ENCODE peak calls at places on chromosomes 16 and 17, in five cellular contexts. One of them, this sample, is unnamed.

GRCh38 chr17:50863221-50863843 is 2.8 kb downstream of the TOB1 start:
- DNase-seq in NCI-H187: no peak
- DNase-seq in activated CD4-positive, CD25-positive, alpha-beta regulatory T cell: no peak
- DNase-seq in pancreas: no peak
- DNase-seq in activated T-helper 1 cell treated with anti-CD3 and anti-CD28 coated beads, Interleukin-12 subunit alpha, Interleukin-12 subunit beta, Interleukin-2, Interleukin-4 antibody, amounts not matched to agents 30 ng/mL and 10 ng/mL and 1 ng/mL, durations not matched to agents 14 hours and 24 hours and 36 hours: peak; percentile 8
- DNase-seq in this sample: peak; percentile 57

GRCh38 chr17:27496501-27496943 is 40.3 kb downstream of the KSR1 start:
- DNase-seq in pancreas: peak; percentile 87
- DNase-seq in activated CD4-positive, CD25-positive, alpha-beta regulatory T cell: no peak
- DNase-seq in NCI-H187: no peak
- DNase-seq in activated T-helper 1 cell treated with anti-CD3 and anti-CD28 coated beads, Interleukin-12 subunit alpha, Interleukin-12 subunit beta, Interleukin-2, Interleukin-4 antibody, amounts not matched to agents 30 ng/mL and 10 ng/mL and 1 ng/mL, durations not matched to agents 14 hours and 24 hours and 36 hours: no peak
- DNase-seq in this sample: peak; percentile 38

GRCh38 chr17:10127819-10128375 is 70.5 kb downstream of the GAS7 start:
- DNase-seq in NCI-H187: no peak
- DNase-seq in activated T-helper 1 cell treated with anti-CD3 and anti-CD28 coated beads, Interleukin-12 subunit alpha, Interleukin-12 subunit beta, Interleukin-2, Interleukin-4 antibody, amounts not matched to agents 30 ng/mL and 10 ng/mL and 1 ng/mL, durations not matched to agents 14 hours and 24 hours and 36 hours: no peak
- DNase-seq in pancreas: peak; percentile 67
- DNase-seq in activated CD4-positive, CD25-positive, alpha-beta regulatory T cell: no peak
- DNase-seq in this sample: peak; percentile 57

GRCh38 chr17:82924812-82925211 is 85.0 kb upstream of the ZNF750 start:
- DNase-seq in activated T-helper 1 cell treated with anti-CD3 and anti-CD28 coated beads, Interleukin-12 subunit alpha, Interleukin-12 subunit beta, Interleukin-2, Interleukin-4 antibody, amounts not matched to agents 30 ng/mL and 10 ng/mL and 1 ng/mL, durations not matched to agents 14 hours and 24 hours and 36 hours: no peak
- DNase-seq in NCI-H187: no peak
- DNase-seq in activated CD4-positive, CD25-positive, alpha-beta regulatory T cell: no peak
- DNase-seq in pancreas: peak; percentile 63
- DNase-seq in this sample: no peak

GRCh38 chr17:42760652-42761581 is at the start of gene RAMP2:
- DNase-seq in activated T-helper 1 cell treated with anti-CD3 and anti-CD28 coated beads, Interleukin-12 subunit alpha, Interleukin-12 subunit beta, Interleukin-2, Interleukin-4 antibody, amounts not matched to agents 30 ng/mL and 10 ng/mL and 1 ng/mL, durations not matched to agents 14 hours and 24 hours and 36 hours: no peak
- DNase-seq in pancreas: peak; percentile 78
- DNase-seq in NCI-H187: no peak
- DNase-seq in activated CD4-positive, CD25-positive, alpha-beta regulatory T cell: no peak
- DNase-seq in this sample: no peak

GRCh38 chr16:53121666-53122065 is 66.9 kb downstream of the CHD9 start:
- DNase-seq in activated CD4-positive, CD25-positive, alpha-beta regulatory T cell: no peak
- DNase-seq in activated T-helper 1 cell treated with anti-CD3 and anti-CD28 coated beads, Interleukin-12 subunit alpha, Interleukin-12 subunit beta, Interleukin-2, Interleukin-4 antibody, amounts not matched to agents 30 ng/mL and 10 ng/mL and 1 ng/mL, durations not matched to agents 14 hours and 24 hours and 36 hours: no peak
- DNase-seq in NCI-H187: no peak
- DNase-seq in pancreas: no peak
- DNase-seq in this sample: no peak

GRCh38 chr17:77404812-77405581 is 264.2 kb downstream of the SEC14L1 start:
- DNase-seq in NCI-H187: no peak
- DNase-seq in activated CD4-positive, CD25-positive, alpha-beta regulatory T cell: peak; percentile 58
- DNase-seq in activated T-helper 1 cell treated with anti-CD3 and anti-CD28 coated beads, Interleukin-12 subunit alpha, Interleukin-12 subunit beta, Interleukin-2, Interleukin-4 antibody, amounts not matched to agents 30 ng/mL and 10 ng/mL and 1 ng/mL, durations not matched to agents 14 hours and 24 hours and 36 hours: peak; percentile 83
- DNase-seq in pancreas: no peak
- DNase-seq in this sample: peak; percentile 64

GRCh38 chr17:2237960-2238359 is 65.6 kb downstream of the SMG6 start:
- DNase-seq in activated T-helper 1 cell treated with anti-CD3 and anti-CD28 coated beads, Interleukin-12 subunit alpha, Interleukin-12 subunit beta, Interleukin-2, Interleukin-4 antibody, amounts not matched to agents 30 ng/mL and 10 ng/mL and 1 ng/mL, durations not matched to agents 14 hours and 24 hours and 36 hours: no peak
- DNase-seq in NCI-H187: no peak
- DNase-seq in pancreas: no peak
- DNase-seq in activated CD4-positive, CD25-positive, alpha-beta regulatory T cell: no peak
- DNase-seq in this sample: no peak

GRCh38 chr17:66964930-66965800 is 658 bp downstream of the CACNG4 start:
- DNase-seq in pancreas: peak; percentile 79
- DNase-seq in NCI-H187: no peak
- DNase-seq in activated CD4-positive, CD25-positive, alpha-beta regulatory T cell: no peak
- DNase-seq in activated T-helper 1 cell treated with anti-CD3 and anti-CD28 coated beads, Interleukin-12 subunit alpha, Interleukin-12 subunit beta, Interleukin-2, Interleukin-4 antibody, amounts not matched to agents 30 ng/mL and 10 ng/mL and 1 ng/mL, durations not matched to agents 14 hours and 24 hours and 36 hours: no peak
- DNase-seq in this sample: no peak

GRCh38 chr16:19659554-19659953 is 58.5 kb downstream of the KNOP1 start:
- DNase-seq in NCI-H187: no peak
- DNase-seq in activated CD4-positive, CD25-positive, alpha-beta regulatory T cell: no peak
- DNase-seq in activated T-helper 1 cell treated with anti-CD3 and anti-CD28 coated beads, Interleukin-12 subunit alpha, Interleukin-12 subunit beta, Interleukin-2, Interleukin-4 antibody, amounts not matched to agents 30 ng/mL and 10 ng/mL and 1 ng/mL, durations not matched to agents 14 hours and 24 hours and 36 hours: no peak
- DNase-seq in pancreas: no peak
- DNase-seq in this sample: no peak

GRCh38 chr16:57675752-57676623 is 7.9 kb downstream of the ADGRG3 start:
- DNase-seq in activated CD4-positive, CD25-positive, alpha-beta regulatory T cell: no peak
- DNase-seq in pancreas: no peak
- DNase-seq in NCI-H187: no peak
- DNase-seq in activated T-helper 1 cell treated with anti-CD3 and anti-CD28 coated beads, Interleukin-12 subunit alpha, Interleukin-12 subunit beta, Interleukin-2, Interleukin-4 antibody, amounts not matched to agents 30 ng/mL and 10 ng/mL and 1 ng/mL, durations not matched to agents 14 hours and 24 hours and 36 hours: no peak
- DNase-seq in this sample: no peak

GRCh38 chr16:57720142-57720575 is 15.4 kb upstream of the KATNB1 start:
- DNase-seq in activated T-helper 1 cell treated with anti-CD3 and anti-CD28 coated beads, Interleukin-12 subunit alpha, Interleukin-12 subunit beta, Interleukin-2, Interleukin-4 antibody, amounts not matched to agents 30 ng/mL and 10 ng/mL and 1 ng/mL, durations not matched to agents 14 hours and 24 hours and 36 hours: peak; percentile 33
- DNase-seq in activated CD4-positive, CD25-positive, alpha-beta regulatory T cell: peak; percentile 6
- DNase-seq in NCI-H187: no peak
- DNase-seq in pancreas: peak; percentile 88
- DNase-seq in this sample: peak; percentile 53

GRCh38 chr17:72576289-72576759 is 455.5 kb downstream of the SOX9 start:
- DNase-seq in activated T-helper 1 cell treated with anti-CD3 and anti-CD28 coated beads, Interleukin-12 subunit alpha, Interleukin-12 subunit beta, Interleukin-2, Interleukin-4 antibody, amounts not matched to agents 30 ng/mL and 10 ng/mL and 1 ng/mL, durations not matched to agents 14 hours and 24 hours and 36 hours: no peak
- DNase-seq in activated CD4-positive, CD25-positive, alpha-beta regulatory T cell: no peak
- DNase-seq in NCI-H187: no peak
- DNase-seq in pancreas: no peak
- DNase-seq in this sample: no peak

GRCh38 chr16:85733839-85734170 is 17.1 kb downstream of the C16orf74 start:
- DNase-seq in NCI-H187: no peak
- DNase-seq in activated CD4-positive, CD25-positive, alpha-beta regulatory T cell: no peak
- DNase-seq in activated T-helper 1 cell treated with anti-CD3 and anti-CD28 coated beads, Interleukin-12 subunit alpha, Interleukin-12 subunit beta, Interleukin-2, Interleukin-4 antibody, amounts not matched to agents 30 ng/mL and 10 ng/mL and 1 ng/mL, durations not matched to agents 14 hours and 24 hours and 36 hours: no peak
- DNase-seq in pancreas: no peak
- DNase-seq in this sample: peak; percentile 41

GRCh38 chr17:29219378-29220047 is 27.1 kb upstream of the CRYBA1 start:
- DNase-seq in activated T-helper 1 cell treated with anti-CD3 and anti-CD28 coated beads, Interleukin-12 subunit alpha, Interleukin-12 subunit beta, Interleukin-2, Interleukin-4 antibody, amounts not matched to agents 30 ng/mL and 10 ng/mL and 1 ng/mL, durations not matched to agents 14 hours and 24 hours and 36 hours: peak; percentile 55
- DNase-seq in pancreas: no peak
- DNase-seq in activated CD4-positive, CD25-positive, alpha-beta regulatory T cell: peak; percentile 63
- DNase-seq in NCI-H187: peak; percentile 38
- DNase-seq in this sample: peak; percentile 79

GRCh38 chr16:84266451-84266850 is 26.6 kb upstream of the KCNG4 start:
- DNase-seq in activated T-helper 1 cell treated with anti-CD3 and anti-CD28 coated beads, Interleukin-12 subunit alpha, Interleukin-12 subunit beta, Interleukin-2, Interleukin-4 antibody, amounts not matched to agents 30 ng/mL and 10 ng/mL and 1 ng/mL, durations not matched to agents 14 hours and 24 hours and 36 hours: peak; percentile 5
- DNase-seq in NCI-H187: peak; percentile 8
- DNase-seq in pancreas: no peak
- DNase-seq in activated CD4-positive, CD25-positive, alpha-beta regulatory T cell: no peak
- DNase-seq in this sample: peak; percentile 44

GRCh38 chr16:20865420-20866126 is 34.6 kb downstream of the DCUN1D3 start:
- DNase-seq in activated CD4-positive, CD25-positive, alpha-beta regulatory T cell: no peak
- DNase-seq in pancreas: no peak
- DNase-seq in NCI-H187: no peak
- DNase-seq in activated T-helper 1 cell treated with anti-CD3 and anti-CD28 coated beads, Interleukin-12 subunit alpha, Interleukin-12 subunit beta, Interleukin-2, Interleukin-4 antibody, amounts not matched to agents 30 ng/mL and 10 ng/mL and 1 ng/mL, durations not matched to agents 14 hours and 24 hours and 36 hours: no peak
- DNase-seq in this sample: no peak

GRCh38 chr17:49120166-49120565 is 12.4 kb upstream of the B4GALNT2 start:
- DNase-seq in pancreas: no peak
- DNase-seq in NCI-H187: no peak
- DNase-seq in activated T-helper 1 cell treated with anti-CD3 and anti-CD28 coated beads, Interleukin-12 subunit alpha, Interleukin-12 subunit beta, Interleukin-2, Interleukin-4 antibody, amounts not matched to agents 30 ng/mL and 10 ng/mL and 1 ng/mL, durations not matched to agents 14 hours and 24 hours and 36 hours: no peak
- DNase-seq in activated CD4-positive, CD25-positive, alpha-beta regulatory T cell: no peak
- DNase-seq in this sample: no peak

GRCh38 chr17:73336613-73337400 is 25.0 kb upstream of the CDC42EP4 start:
- DNase-seq in pancreas: no peak
- DNase-seq in activated T-helper 1 cell treated with anti-CD3 and anti-CD28 coated beads, Interleukin-12 subunit alpha, Interleukin-12 subunit beta, Interleukin-2, Interleukin-4 antibody, amounts not matched to agents 30 ng/mL and 10 ng/mL and 1 ng/mL, durations not matched to agents 14 hours and 24 hours and 36 hours: no peak
- DNase-seq in activated CD4-positive, CD25-positive, alpha-beta regulatory T cell: no peak
- DNase-seq in NCI-H187: no peak
- DNase-seq in this sample: no peak

GRCh38 chr17:17810374-17811248 is 26.2 kb downstream of the SREBF1 start:
- DNase-seq in NCI-H187: no peak
- DNase-seq in activated T-helper 1 cell treated with anti-CD3 and anti-CD28 coated beads, Interleukin-12 subunit alpha, Interleukin-12 subunit beta, Interleukin-2, Interleukin-4 antibody, amounts not matched to agents 30 ng/mL and 10 ng/mL and 1 ng/mL, durations not matched to agents 14 hours and 24 hours and 36 hours: no peak
- DNase-seq in activated CD4-positive, CD25-positive, alpha-beta regulatory T cell: no peak
- DNase-seq in pancreas: peak; percentile 80
- DNase-seq in this sample: no peak

GRCh38 chr17:12395733-12396354 is 269.8 kb upstream of the MYOCD start:
- DNase-seq in pancreas: no peak
- DNase-seq in activated T-helper 1 cell treated with anti-CD3 and anti-CD28 coated beads, Interleukin-12 subunit alpha, Interleukin-12 subunit beta, Interleukin-2, Interleukin-4 antibody, amounts not matched to agents 30 ng/mL and 10 ng/mL and 1 ng/mL, durations not matched to agents 14 hours and 24 hours and 36 hours: no peak
- DNase-seq in NCI-H187: no peak
- DNase-seq in activated CD4-positive, CD25-positive, alpha-beta regulatory T cell: no peak
- DNase-seq in this sample: peak; percentile 25

GRCh38 chr17:6439951-6440350 is 4.3 kb upstream of the PIMREG start:
- DNase-seq in activated CD4-positive, CD25-positive, alpha-beta regulatory T cell: no peak
- DNase-seq in activated T-helper 1 cell treated with anti-CD3 and anti-CD28 coated beads, Interleukin-12 subunit alpha, Interleukin-12 subunit beta, Interleukin-2, Interleukin-4 antibody, amounts not matched to agents 30 ng/mL and 10 ng/mL and 1 ng/mL, durations not matched to agents 14 hours and 24 hours and 36 hours: no peak
- DNase-seq in NCI-H187: no peak
- DNase-seq in pancreas: no peak
- DNase-seq in this sample: no peak

GRCh38 chr16:89023621-89024511 is 46.9 kb upstream of the CBFA2T3 start:
- DNase-seq in activated CD4-positive, CD25-positive, alpha-beta regulatory T cell: no peak
- DNase-seq in NCI-H187: no peak
- DNase-seq in activated T-helper 1 cell treated with anti-CD3 and anti-CD28 coated beads, Interleukin-12 subunit alpha, Interleukin-12 subunit beta, Interleukin-2, Interleukin-4 antibody, amounts not matched to agents 30 ng/mL and 10 ng/mL and 1 ng/mL, durations not matched to agents 14 hours and 24 hours and 36 hours: no peak
- DNase-seq in pancreas: peak; percentile 39
- DNase-seq in this sample: no peak

GRCh38 chr17:74768069-74768762 is 7.9 kb downstream of the NAT9 start:
- DNase-seq in pancreas: peak; percentile 95
- DNase-seq in activated T-helper 1 cell treated with anti-CD3 and anti-CD28 coated beads, Interleukin-12 subunit alpha, Interleukin-12 subunit beta, Interleukin-2, Interleukin-4 antibody, amounts not matched to agents 30 ng/mL and 10 ng/mL and 1 ng/mL, durations not matched to agents 14 hours and 24 hours and 36 hours: no peak
- DNase-seq in activated CD4-positive, CD25-positive, alpha-beta regulatory T cell: no peak
- DNase-seq in NCI-H187: no peak
- DNase-seq in this sample: no peak

This sample was measured in lung.